ENCODE peak calls at places on chromosomes 4 and X, in eight cellular contexts. One of them, this sample, is unnamed.
A peak's percentile ranks its signal among the peaks of the same experiment; 100 is the strongest.

GRCh38 chrX:38293741-38294140 is 33.6 kb downstream of the RPGR start:
- DNase-seq in spleen: no peak
- DNase-seq in Panc1: no peak
- DNase-seq in transverse colon: no peak
- DNase-seq in stomach: no peak
- DNase-seq in GM12878: no peak
- DNase-seq in HCT116: no peak
- DNase-seq in SK-N-SH: no peak
- DNase-seq in this sample: no peak

GRCh38 chr4:10773656-10774055 is 89.1 kb upstream of the CLNK start:
- DNase-seq in spleen: no peak
- DNase-seq in Panc1: no peak
- DNase-seq in transverse colon: no peak
- DNase-seq in stomach: no peak
- DNase-seq in GM12878: no peak
- DNase-seq in HCT116: no peak
- DNase-seq in SK-N-SH: no peak
- DNase-seq in this sample: no peak

GRCh38 chr4:15898902-15899301 is 39.6 kb downstream of the FGFBP1 start:
- DNase-seq in spleen: no peak
- DNase-seq in Panc1: no peak
- DNase-seq in transverse colon: no peak
- DNase-seq in stomach: no peak
- DNase-seq in GM12878: no peak
- DNase-seq in HCT116: no peak
- DNase-seq in SK-N-SH: no peak
- DNase-seq in this sample: no peak

GRCh38 chrX:27966955-27967354 is 14.3 kb downstream of the DCAF8L1 start:
- DNase-seq in spleen: no peak
- DNase-seq in Panc1: no peak
- DNase-seq in transverse colon: peak; percentile 22
- DNase-seq in stomach: no peak
- DNase-seq in GM12878: no peak
- DNase-seq in HCT116: no peak
- DNase-seq in SK-N-SH: no peak
- DNase-seq in this sample: no peak

GRCh38 chr4:60116592-60116991 is 1083.5 kb upstream of the ADGRL3 start:
- DNase-seq in spleen: no peak
- DNase-seq in Panc1: no peak
- DNase-seq in transverse colon: no peak
- DNase-seq in stomach: no peak
- DNase-seq in GM12878: no peak
- DNase-seq in HCT116: no peak
- DNase-seq in SK-N-SH: no peak
- DNase-seq in this sample: no peak

GRCh38 chr4:116387942-116388474 is 697.4 kb downstream of the TRAM1L1 start:
- DNase-seq in spleen: no peak
- DNase-seq in Panc1: no peak
- DNase-seq in transverse colon: no peak
- DNase-seq in stomach: no peak
- DNase-seq in GM12878: no peak
- DNase-seq in HCT116: no peak
- DNase-seq in SK-N-SH: no peak
- DNase-seq in this sample: no peak

GRCh38 chr4:123421227-123421941 is 24.8 kb downstream of the SPRY1 start:
- DNase-seq in spleen: no peak
- DNase-seq in Panc1: no peak
- DNase-seq in transverse colon: no peak
- DNase-seq in stomach: no peak
- DNase-seq in GM12878: no peak
- DNase-seq in HCT116: no peak
- DNase-seq in SK-N-SH: no peak
- DNase-seq in this sample: no peak

GRCh38 chrX:19682712-19683331 is 167.5 kb upstream of the MAP3K15 start:
- DNase-seq in spleen: peak; percentile 85
- DNase-seq in Panc1: no peak
- DNase-seq in transverse colon: peak; percentile 68
- DNase-seq in stomach: peak; percentile 55
- DNase-seq in GM12878: no peak
- DNase-seq in HCT116: no peak
- DNase-seq in SK-N-SH: peak; percentile 55
- DNase-seq in this sample: peak; percentile 80

GRCh38 chr4:61210186-61210939 is 10.2 kb downstream of the ADGRL3 start:
- DNase-seq in spleen: no peak
- DNase-seq in Panc1: no peak
- DNase-seq in transverse colon: no peak
- DNase-seq in stomach: no peak
- DNase-seq in GM12878: no peak
- DNase-seq in HCT116: no peak
- DNase-seq in SK-N-SH: no peak
- DNase-seq in this sample: no peak

GRCh38 chrX:85004255-85004654 is 578 bp downstream of the APOOL start:
- DNase-seq in spleen: no peak
- DNase-seq in Panc1: no peak
- DNase-seq in transverse colon: no peak
- DNase-seq in stomach: no peak
- DNase-seq in GM12878: no peak
- DNase-seq in HCT116: no peak
- DNase-seq in SK-N-SH: peak; percentile 6
- DNase-seq in this sample: no peak

GRCh38 chr4:114312349-114312748 is 286.3 kb upstream of the UGT8 start:
- DNase-seq in spleen: no peak
- DNase-seq in Panc1: no peak
- DNase-seq in transverse colon: no peak
- DNase-seq in stomach: no peak
- DNase-seq in GM12878: no peak
- DNase-seq in HCT116: no peak
- DNase-seq in SK-N-SH: no peak
- DNase-seq in this sample: no peak

GRCh38 chr4:101114936-101115372 is 232.4 kb downstream of the PPP3CA start:
- DNase-seq in spleen: no peak
- DNase-seq in Panc1: peak; percentile 25
- DNase-seq in transverse colon: no peak
- DNase-seq in stomach: no peak
- DNase-seq in GM12878: no peak
- DNase-seq in HCT116: peak; percentile 99
- DNase-seq in SK-N-SH: no peak
- DNase-seq in this sample: no peak

GRCh38 chr4:122997463-122998101 is 75.2 kb upstream of the NUDT6 start:
- DNase-seq in spleen: no peak
- DNase-seq in Panc1: no peak
- DNase-seq in transverse colon: no peak
- DNase-seq in stomach: no peak
- DNase-seq in GM12878: no peak
- DNase-seq in HCT116: no peak
- DNase-seq in SK-N-SH: no peak
- DNase-seq in this sample: no peak

GRCh38 chr4:140330311-140330900 is 43.0 kb upstream of the SCOC start:
- DNase-seq in spleen: no peak
- DNase-seq in Panc1: no peak
- DNase-seq in transverse colon: no peak
- DNase-seq in stomach: no peak
- DNase-seq in GM12878: no peak
- DNase-seq in HCT116: peak; percentile 44
- DNase-seq in SK-N-SH: no peak
- DNase-seq in this sample: no peak

GRCh38 chr4:159159611-159160010 is 56.7 kb downstream of the RAPGEF2 start:
- DNase-seq in spleen: no peak
- DNase-seq in Panc1: no peak
- DNase-seq in transverse colon: no peak
- DNase-seq in stomach: no peak
- DNase-seq in GM12878: no peak
- DNase-seq in HCT116: no peak
- DNase-seq in SK-N-SH: no peak
- DNase-seq in this sample: no peak

GRCh38 chrX:2483398-2483797 is 17.4 kb downstream of the DHRSX start:
- DNase-seq in spleen: peak; percentile 24
- DNase-seq in Panc1: no peak
- DNase-seq in transverse colon: no peak
- DNase-seq in stomach: no peak
- DNase-seq in GM12878: no peak
- DNase-seq in HCT116: no peak
- DNase-seq in SK-N-SH: no peak
- DNase-seq in this sample: no peak

GRCh38 chrX:135528274-135528673 is 7.8 kb downstream of the INTS6L start:
- DNase-seq in spleen: no peak
- DNase-seq in Panc1: no peak
- DNase-seq in transverse colon: peak; percentile 39
- DNase-seq in stomach: no peak
- DNase-seq in GM12878: no peak
- DNase-seq in HCT116: no peak
- DNase-seq in SK-N-SH: no peak
- DNase-seq in this sample: no peak

GRCh38 chr4:119212251-119212963 is at the start of gene USP53:
- DNase-seq in spleen: peak; percentile 99
- DNase-seq in Panc1: peak; percentile 90
- DNase-seq in transverse colon: peak; percentile 99
- DNase-seq in stomach: peak; percentile 99
- DNase-seq in GM12878: peak; percentile 71
- DNase-seq in HCT116: peak; percentile 98
- DNase-seq in SK-N-SH: peak; percentile 97
- DNase-seq in this sample: peak; percentile 99

GRCh38 chr4:119210760-119211159 is 1.8 kb upstream of the USP53 start:
- DNase-seq in spleen: no peak
- DNase-seq in Panc1: no peak
- DNase-seq in transverse colon: no peak
- DNase-seq in stomach: no peak
- DNase-seq in GM12878: no peak
- DNase-seq in HCT116: no peak
- DNase-seq in SK-N-SH: no peak
- DNase-seq in this sample: no peak

GRCh38 chr4:119211856-119212250 is 660 bp upstream of the USP53 start:
- DNase-seq in spleen: no peak
- DNase-seq in Panc1: no peak
- DNase-seq in transverse colon: no peak
- DNase-seq in stomach: no peak
- DNase-seq in GM12878: no peak
- DNase-seq in HCT116: no peak
- DNase-seq in SK-N-SH: no peak
- DNase-seq in this sample: peak; percentile 59

GRCh38 chr4:119209586-119209985 is 2.9 kb upstream of the USP53 start:
- DNase-seq in spleen: no peak
- DNase-seq in Panc1: no peak
- DNase-seq in transverse colon: peak; percentile 20
- DNase-seq in stomach: no peak
- DNase-seq in GM12878: no peak
- DNase-seq in HCT116: peak; percentile 44
- DNase-seq in SK-N-SH: no peak
- DNase-seq in this sample: no peak

DNA sequence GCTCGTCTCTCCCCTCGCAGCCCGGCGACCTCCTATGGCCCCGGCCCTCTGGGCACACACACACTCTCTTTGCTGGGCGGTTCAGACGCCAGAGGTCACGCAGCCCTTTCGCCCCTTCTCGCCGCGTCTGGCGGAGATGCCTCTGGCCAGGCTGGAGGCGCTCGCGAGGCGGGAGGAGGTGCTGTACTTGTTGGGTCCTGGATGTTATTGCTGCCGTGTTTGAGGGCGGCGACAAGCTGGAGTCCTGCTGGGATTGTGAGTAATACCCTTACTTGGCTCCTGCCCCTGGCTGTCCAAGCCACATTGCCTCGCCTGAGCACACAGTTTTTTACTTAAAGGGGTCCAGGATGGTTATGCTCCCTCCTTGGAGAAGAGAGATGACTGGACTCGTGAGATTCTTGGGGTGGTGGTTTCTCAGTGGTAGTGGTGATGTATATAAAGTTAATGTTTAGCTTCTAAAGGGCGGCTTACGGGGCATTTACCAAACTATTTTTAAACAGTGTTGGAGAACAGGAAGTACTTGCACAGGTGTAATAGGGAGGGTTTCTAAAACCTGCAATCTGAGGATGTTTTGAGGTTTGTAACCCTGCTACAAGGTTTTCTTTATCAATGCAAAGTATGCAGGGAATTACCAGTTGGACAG is 572 bp downstream of the USP53 start:
- DNase-seq in spleen: peak; percentile 94
- DNase-seq in Panc1: peak; percentile 69
- DNase-seq in transverse colon: peak; percentile 85
- DNase-seq in stomach: peak; percentile 85
- DNase-seq in GM12878: peak; percentile 12
- DNase-seq in HCT116: peak; percentile 89
- DNase-seq in SK-N-SH: peak; percentile 69
- DNase-seq in this sample: peak; percentile 92
- TF ChIP-seq POLR2AphosphoS5 in spleen: no peak
- TF ChIP-seq POLR2AphosphoS5 in Panc1: no peak
- TF ChIP-seq POLR2AphosphoS5 in transverse colon: peak; percentile 56
- TF ChIP-seq POLR2AphosphoS5 in stomach: peak; percentile 82
- TF ChIP-seq POLR2AphosphoS5 in GM12878: no peak
- TF ChIP-seq POLR2AphosphoS5 in HCT116: peak; percentile 74
- TF ChIP-seq POLR2AphosphoS5 in SK-N-SH: no peak
- TF ChIP-seq POLR2AphosphoS5 in this sample: peak; percentile 71

GRCh38 chr4:175215208-175215607 is 297.1 kb downstream of the ADAM29 start:
- DNase-seq in spleen: no peak
- DNase-seq in Panc1: no peak
- DNase-seq in transverse colon: no peak
- DNase-seq in stomach: no peak
- DNase-seq in GM12878: no peak
- DNase-seq in HCT116: no peak
- DNase-seq in SK-N-SH: no peak
- DNase-seq in this sample: no peak
- H3K9me3 ChIP-seq in spleen: peaks cover 65% of the 10 kb centered on the region
- H3K9me3 ChIP-seq in Panc1: no peaks in the 10 kb centered on the region
- H3K9me3 ChIP-seq in transverse colon: peaks cover 16% of the 10 kb centered on the region
- H3K9me3 ChIP-seq in stomach: peaks cover 39% of the 10 kb centered on the region
- H3K9me3 ChIP-seq in GM12878: no peaks in the 10 kb centered on the region
- H3K9me3 ChIP-seq in HCT116: no peaks in the 10 kb centered on the region
- H3K9me3 ChIP-seq in SK-N-SH: no peaks in the 10 kb centered on the region
- H3K9me3 ChIP-seq in this sample: peaks cover 16% of the 10 kb centered on the region

GRCh38 chr4:70778888-70779422 is 57.2 kb downstream of the RUFY3 start:
- DNase-seq in spleen: no peak
- DNase-seq in Panc1: no peak
- DNase-seq in transverse colon: no peak
- DNase-seq in stomach: no peak
- DNase-seq in GM12878: no peak
- DNase-seq in HCT116: no peak
- DNase-seq in SK-N-SH: no peak
- DNase-seq in this sample: no peak
- TF ChIP-seq POLR2AphosphoS5 in spleen: no peak
- TF ChIP-seq POLR2AphosphoS5 in Panc1: no peak
- TF ChIP-seq POLR2AphosphoS5 in transverse colon: peak; percentile 36
- TF ChIP-seq POLR2AphosphoS5 in stomach: peak; percentile 22
- TF ChIP-seq POLR2AphosphoS5 in GM12878: no peak
- TF ChIP-seq POLR2AphosphoS5 in HCT116: no peak
- TF ChIP-seq POLR2AphosphoS5 in SK-N-SH: no peak
- TF ChIP-seq POLR2AphosphoS5 in this sample: no peak

DNA sequence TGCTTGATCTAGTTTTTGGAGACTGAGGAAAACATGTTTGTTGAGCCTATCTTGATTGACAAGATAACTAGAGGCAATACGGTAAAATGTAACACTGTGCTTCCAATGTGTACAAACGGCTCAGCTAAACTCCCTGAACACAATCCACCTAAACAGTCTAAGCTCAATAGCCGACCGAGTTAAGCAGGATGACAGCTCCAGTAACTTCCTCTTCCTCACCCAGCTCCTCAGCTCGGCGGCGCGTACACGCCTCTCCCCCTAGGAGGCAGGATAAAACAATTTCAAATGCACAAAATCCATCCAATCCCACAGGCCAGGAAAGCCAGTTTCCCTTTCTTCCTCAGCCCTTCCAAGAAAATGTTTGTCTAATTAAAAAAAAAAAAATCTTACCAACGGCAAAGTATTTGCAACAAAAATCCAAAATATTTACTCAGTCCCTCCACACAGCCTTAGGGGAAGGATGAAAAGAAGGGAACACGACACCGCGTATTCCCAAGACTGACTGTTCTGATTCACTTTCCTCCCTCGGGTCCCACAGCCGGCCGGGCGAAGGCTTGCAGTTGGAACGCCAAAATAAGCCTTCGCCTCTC is 996 bp downstream of the CNOT6L start:
- DNase-seq in spleen: peak; percentile 92
- DNase-seq in Panc1: peak; percentile 41
- DNase-seq in transverse colon: peak; percentile 82
- DNase-seq in stomach: peak; percentile 76
- DNase-seq in GM12878: no peak
- DNase-seq in HCT116: peak; percentile 60
- DNase-seq in SK-N-SH: peak; percentile 76
- DNase-seq in this sample: peak; percentile 83
- H3K9me3 ChIP-seq in spleen: no peaks in the 10 kb centered on the region
- H3K9me3 ChIP-seq in Panc1: no peaks in the 10 kb centered on the region
- H3K9me3 ChIP-seq in transverse colon: no peaks in the 10 kb centered on the region
- H3K9me3 ChIP-seq in stomach: no peaks in the 10 kb centered on the region
- H3K9me3 ChIP-seq in GM12878: no peaks in the 10 kb centered on the region
- H3K9me3 ChIP-seq in HCT116: no peaks in the 10 kb centered on the region
- H3K9me3 ChIP-seq in SK-N-SH: no peaks in the 10 kb centered on the region
- H3K9me3 ChIP-seq in this sample: no peaks in the 10 kb centered on the region